ENCODE peak calls at places on chromosomes 13 and 19, in five cellular contexts. One of them, this sample, is unnamed.

GRCh38 chr19:8438236-8438635 is 6.5 kb upstream of the HNRNPM start:
- DNase-seq in cerebellar nuclear complex: no peak
- DNase-seq in activated CD4-positive, CD25-positive, alpha-beta regulatory T cell: no peak
- DNase-seq in aorta: peak; percentile 59
- DNase-seq in stimulated activated naive CD4-positive, alpha-beta T cell: no peak
- DNase-seq in this sample: no peak

GRCh38 chr13:40386586-40386985 is 279.9 kb downstream of the FOXO1 start:
- DNase-seq in cerebellar nuclear complex: no peak
- DNase-seq in activated CD4-positive, CD25-positive, alpha-beta regulatory T cell: no peak
- DNase-seq in aorta: no peak
- DNase-seq in stimulated activated naive CD4-positive, alpha-beta T cell: no peak
- DNase-seq in this sample: no peak

GRCh38 chr13:110388141-110388943 is 81.3 kb downstream of the COL4A2 start:
- DNase-seq in cerebellar nuclear complex: no peak
- DNase-seq in activated CD4-positive, CD25-positive, alpha-beta regulatory T cell: no peak
- DNase-seq in aorta: peak; percentile 92
- DNase-seq in stimulated activated naive CD4-positive, alpha-beta T cell: no peak
- DNase-seq in this sample: no peak

GRCh38 chr19:2600914-2601870 is 101.3 kb downstream of the GNG7 start:
- DNase-seq in cerebellar nuclear complex: no peak
- DNase-seq in activated CD4-positive, CD25-positive, alpha-beta regulatory T cell: no peak
- DNase-seq in aorta: peak; percentile 62
- DNase-seq in stimulated activated naive CD4-positive, alpha-beta T cell: no peak
- DNase-seq in this sample: no peak

GRCh38 chr13:80249906-80250513 is 90.9 kb downstream of the SPRY2 start:
- DNase-seq in cerebellar nuclear complex: no peak
- DNase-seq in activated CD4-positive, CD25-positive, alpha-beta regulatory T cell: no peak
- DNase-seq in aorta: no peak
- DNase-seq in stimulated activated naive CD4-positive, alpha-beta T cell: no peak
- DNase-seq in this sample: no peak

GRCh38 chr19:1856345-1856697 is 7.1 kb downstream of the KLF16 start:
- DNase-seq in cerebellar nuclear complex: no peak
- DNase-seq in activated CD4-positive, CD25-positive, alpha-beta regulatory T cell: no peak
- DNase-seq in aorta: no peak
- DNase-seq in stimulated activated naive CD4-positive, alpha-beta T cell: no peak
- DNase-seq in this sample: no peak

GRCh38 chr13:98581971-98582702 is 5.2 kb upstream of the STK24 start:
- DNase-seq in cerebellar nuclear complex: no peak
- DNase-seq in activated CD4-positive, CD25-positive, alpha-beta regulatory T cell: no peak
- DNase-seq in aorta: no peak
- DNase-seq in stimulated activated naive CD4-positive, alpha-beta T cell: no peak
- DNase-seq in this sample: peak; percentile 46

GRCh38 chr19:38383743-38384142 is 4.1 kb downstream of the GGN start:
- DNase-seq in cerebellar nuclear complex: no peak
- DNase-seq in activated CD4-positive, CD25-positive, alpha-beta regulatory T cell: no peak
- DNase-seq in aorta: no peak
- DNase-seq in stimulated activated naive CD4-positive, alpha-beta T cell: no peak
- DNase-seq in this sample: no peak

GRCh38 chr13:46866150-46866549 is 30.7 kb downstream of the HTR2A start:
- DNase-seq in cerebellar nuclear complex: no peak
- DNase-seq in activated CD4-positive, CD25-positive, alpha-beta regulatory T cell: no peak
- DNase-seq in aorta: no peak
- DNase-seq in stimulated activated naive CD4-positive, alpha-beta T cell: no peak
- DNase-seq in this sample: no peak

GRCh38 chr19:367963-368623 is 23.5 kb upstream of the MIER2 start:
- DNase-seq in cerebellar nuclear complex: no peak
- DNase-seq in activated CD4-positive, CD25-positive, alpha-beta regulatory T cell: no peak
- DNase-seq in aorta: no peak
- DNase-seq in stimulated activated naive CD4-positive, alpha-beta T cell: no peak
- DNase-seq in this sample: no peak

GRCh38 chr13:25046985-25047660 is 48.8 kb upstream of the PABPC3 start:
- DNase-seq in cerebellar nuclear complex: no peak
- DNase-seq in activated CD4-positive, CD25-positive, alpha-beta regulatory T cell: no peak
- DNase-seq in aorta: no peak
- DNase-seq in stimulated activated naive CD4-positive, alpha-beta T cell: no peak
- DNase-seq in this sample: no peak

This sample was measured in vagina.